ENCODE peak calls at places on chromosomes 13 and 19, in five cellular contexts. J, H, Z, I and X are unnamed samples.

GRCh38 chr13:30792257-30793000 is 57.1 kb downstream of the ALOX5AP start:
- DNase-seq in H (peak; percentile 50), J (peak; percentile 43), I (peak; percentile 94), Z (peak; percentile 52), X (peak; percentile 93)

GRCh38 chr19:33872445-33873320 is 76.0 kb downstream of the KCTD15 start:
- DNase-seq in J (no peak), I (no peak), H (no peak), Z (no peak), X (no peak)

GRCh38 chr13:41675306-41675705 is 218.0 kb downstream of the RGCC start:
- DNase-seq in Z (no peak), J (no peak), H (no peak), I (no peak), X (no peak)

GRCh38 chr19:30049844-30050667 is 108.0 kb downstream of the URI1 start:
- DNase-seq in J (no peak), I (no peak), Z (no peak), H (no peak), X (peak; percentile 49)

GRCh38 chr19:4600893-4601292 is 38.4 kb upstream of the TNFAIP8L1 start:
- DNase-seq in Z (no peak), H (no peak), I (no peak), J (no peak), X (no peak)

GRCh38 chr19:33879818-33880575 is 83.3 kb downstream of the KCTD15 start:
- DNase-seq in H (no peak), Z (no peak), J (no peak), I (no peak), X (no peak)

GRCh38 chr19:1651061-1651547 is 1.3 kb downstream of the TCF3 start:
- DNase-seq in I (peak; percentile 16), Z (peak; percentile 58), H (no peak), J (peak; percentile 49), X (peak; percentile 52)

GRCh38 chr13:49271264-49271663 is 23.5 kb downstream of the CDADC1 start:
- DNase-seq in Z (peak; percentile 5), J (no peak), H (no peak), I (no peak), X (no peak)

GRCh38 chr19:52942371-52943133 is 19.3 kb upstream of the ZNF888 start:
- DNase-seq in J (peak; percentile 79), I (peak; percentile 75), H (peak; percentile 94), Z (peak; percentile 94), X (peak; percentile 86)

GRCh38 chr13:19605161-19605955 is 28.1 kb upstream of the MPHOSPH8 start:
- DNase-seq in H (no peak), I (peak; percentile 34), J (no peak), Z (no peak), X (no peak)

GRCh38 chr13:57996717-57997116 is 365.2 kb downstream of the PCDH17 start:
- DNase-seq in H (no peak), J (no peak), Z (no peak), I (no peak), X (peak; percentile 57)

GRCh38 chr13:27962128-27962841 is 6.8 kb downstream of the CDX2 start:
- DNase-seq in Z (peak; percentile 36), I (no peak), J (no peak), H (peak; percentile 60), X (no peak)

GRCh38 chr13:94583926-94584325 is 12.0 kb downstream of the TGDS start:
- DNase-seq in J (no peak), H (no peak), Z (no peak), I (no peak), X (peak; percentile 57)

GRCh38 chr13:76129305-76130040 is 493.3 kb downstream of the LMO7 start:
- DNase-seq in J (peak; percentile 36), H (no peak), Z (no peak), I (no peak), X (no peak)

GRCh38 chr13:44938854-44939253 is 50.4 kb downstream of the NUFIP1 start:
- DNase-seq in Z (no peak), I (no peak), J (no peak), H (no peak), X (no peak)

GRCh38 chr19:39317476-39317875 is 3.2 kb downstream of the LRFN1 start:
- DNase-seq in J (no peak), Z (no peak), H (no peak), I (no peak), X (no peak)

GRCh38 chr19:5627395-5627904 is 4.6 kb downstream of the SAFB start:
- DNase-seq in H (peak; percentile 31), Z (peak; percentile 47), I (peak; percentile 72), J (no peak), X (peak; percentile 47)

GRCh38 chr19:49758292-49758691 is 4.8 kb downstream of the TSKS start:
- DNase-seq in I (peak; percentile 83), J (no peak), H (no peak), Z (peak; percentile 56), X (peak; percentile 71)

GRCh38 chr13:50140153-50140552 is 124.9 kb downstream of the KCNRG start:
- DNase-seq in Z (no peak), H (no peak), I (no peak), J (no peak), X (no peak)

GRCh38 chr19:5389353-5389752 is 48.7 kb upstream of the PTPRS start:
- DNase-seq in Z (no peak), J (no peak), H (no peak), I (no peak), X (no peak)

GRCh38 chr13:30341815-30342570 is 34.6 kb upstream of the KATNAL1 start:
- DNase-seq in J (no peak), H (no peak), I (peak; percentile 94), Z (no peak), X (peak; percentile 88)

GRCh38 chr13:33230178-33230881 is 55.2 kb downstream of the STARD13 start:
- DNase-seq in I (peak; percentile 87), J (no peak), H (no peak), Z (no peak), X (peak; percentile 78)

GRCh38 chr19:36483653-36484052 is 5.7 kb downstream of the ZNF566 start:
- DNase-seq in H (no peak), Z (no peak), I (no peak), J (no peak), X (no peak)

GRCh38 chr19:36489920-36490415 is 607 bp upstream of the ZNF566 start:
- DNase-seq in I (peak; percentile 95), H (peak; percentile 96), Z (peak; percentile 99), J (peak; percentile 93), X (no peak)

GRCh38 chr19:36488118-36488815 is 1.1 kb downstream of the ZNF566 start:
- DNase-seq in H (no peak), J (no peak), Z (no peak), I (peak; percentile 53), X (peak; percentile 44)

GRCh38 chr19:36489139-36489919 is at the start of gene ZNF566:
- DNase-seq in J (peak; percentile 97), Z (peak; percentile 100), I (peak; percentile 97), H (peak; percentile 99), X (peak; percentile 98)

GRCh38 chr19:36488816-36489138 is 584 bp downstream of the ZNF566 start:
- DNase-seq in J (no peak), I (no peak), Z (no peak), H (no peak), X (no peak)
- H2BK15ac ChIP-seq in J (no peak overlapping the region), I (no peak overlapping the region), Z (no peak overlapping the region), H (no peak overlapping the region), X (no peak overlapping the region)

DNA sequence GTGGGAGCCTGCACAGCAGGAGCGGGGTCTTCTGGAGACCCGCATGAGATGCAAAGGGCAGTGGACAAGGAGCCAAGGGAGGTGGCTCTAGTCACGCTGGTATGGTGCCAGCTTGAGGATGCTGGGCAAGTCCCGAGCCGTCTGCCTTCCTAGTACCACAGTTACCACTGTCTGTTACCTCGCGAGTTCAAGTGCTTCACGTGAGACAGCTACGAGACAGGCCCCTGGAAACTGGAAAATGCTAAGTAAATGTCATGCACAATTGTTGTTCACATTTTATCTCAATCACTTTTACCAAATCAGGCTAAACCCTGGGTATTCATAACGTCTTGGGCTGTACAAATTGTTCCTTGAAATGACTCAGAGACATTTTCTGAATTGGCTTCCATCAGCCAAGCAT is 155.7 kb downstream of the TNFRSF19 start:
- DNase-seq in H (no peak), I (no peak), J (no peak), Z (no peak), X (no peak)
- H2BK15ac ChIP-seq in H (no peak overlapping the region), I (no peak overlapping the region), J (no peak overlapping the region), Z (no peak overlapping the region), X (no peak overlapping the region)

GRCh38 chr19:42471554-42472249 is 29.0 kb upstream of the CXCL17 start:
- DNase-seq in H (peak; percentile 60), I (peak; percentile 5), J (no peak), Z (no peak), X (no peak)
- H2BK15ac ChIP-seq in H (no peak overlapping the region), I (no peak overlapping the region), J (no peak overlapping the region), Z (no peak overlapping the region), X (no peak overlapping the region)

GRCh38 chr13:24066405-24067292 is 93.9 kb upstream of the SPATA13 start:
- DNase-seq in I (no peak), H (peak; percentile 55), J (no peak), Z (no peak), X (no peak)
- H2BK15ac ChIP-seq in I (no peak overlapping the region), H (no peak overlapping the region), J (no peak overlapping the region), Z (no peak overlapping the region), X (peak overlapping the region; percentile 20)

GRCh38 chr19:496333-496634 is at the start of gene MADCAM1:
- DNase-seq in H (peak; percentile 35), I (no peak), J (no peak), Z (no peak), X (no peak)
- H2BK15ac ChIP-seq in H (no peak within 1 kb of the TSS), I (no peak within 1 kb of the TSS), J (no peak within 1 kb of the TSS), Z (no peak within 1 kb of the TSS), X (peak within 1 kb of the TSS; percentile 38)

DNA sequence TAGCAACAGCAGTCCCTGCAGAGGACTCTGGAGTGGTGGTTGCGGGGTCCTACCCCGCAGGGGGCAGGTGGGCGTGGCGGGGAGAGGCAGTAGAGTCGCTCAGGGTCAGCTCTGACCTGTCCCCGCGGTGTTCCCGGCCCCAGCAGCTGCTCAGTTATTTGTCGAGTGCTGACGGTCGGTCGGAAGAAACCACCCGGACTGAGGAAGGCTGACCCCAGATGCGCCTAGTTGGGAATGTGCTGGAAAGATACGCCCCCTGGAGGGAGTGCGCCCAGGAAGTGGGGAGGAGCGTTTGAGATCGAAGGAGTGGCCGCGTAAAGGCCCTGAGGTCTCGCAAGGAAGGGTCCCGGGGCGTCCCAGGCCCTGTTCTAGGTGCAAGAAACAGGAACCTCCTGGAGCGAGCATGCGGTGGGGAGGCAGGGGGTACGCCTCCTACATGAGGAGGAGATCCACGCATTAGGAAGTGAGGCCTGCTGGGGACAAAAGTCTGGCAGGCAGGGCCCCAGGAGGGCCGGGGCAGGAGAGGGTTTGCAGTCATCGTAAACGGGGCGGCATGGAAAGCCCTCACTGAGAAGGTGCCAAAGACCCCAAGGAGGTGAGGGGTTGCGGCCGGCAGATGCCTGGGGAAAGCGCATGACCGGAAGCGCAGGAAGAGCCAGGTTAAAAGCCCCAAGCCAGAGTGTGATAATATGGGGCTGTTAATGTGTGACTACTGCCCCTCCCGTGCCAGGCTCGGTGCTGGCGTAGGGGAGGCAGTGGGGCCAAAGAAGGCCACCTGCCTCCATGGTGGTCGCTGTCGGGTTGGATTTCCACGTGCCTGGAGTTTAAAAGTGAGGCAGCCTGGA is 9.1 kb downstream of the CCDC8 start:
- DNase-seq in J (no peak), Z (peak; percentile 82), I (peak; percentile 31), H (peak; percentile 83), X (peak; percentile 74)
- H2BK15ac ChIP-seq in J (peak overlapping the region; percentile 79), Z (no peak overlapping the region), I (no peak overlapping the region), H (no peak overlapping the region), X (no peak overlapping the region)